ENCODE peak calls at places on chromosomes 2 and 18, in nine cellular contexts. O is foreskin keratinocyte, C is mucosa of descending colon, V is uterus, L is GM12878, I is OCI-LY7, U is nephron progenitor cell, S is left ventricle myocardium inferior, Z is hepatocyte. A is an unnamed sample.

GRCh38 chr2:30334738-30335426 is 103.5 kb downstream of the LBH start:
- DNase-seq in O (no peak), C (no peak), V (no peak), L (peak), I (peak), U (no peak), S (no peak), Z (no peak), A (no peak)

GRCh38 chr18:31954349-31954748 is 11.4 kb upstream of the TRAPPC8 start:
- DNase-seq in O (no peak), C (no peak), V (no peak), L (no peak), I (no peak), U (no peak), S (no peak), Z (peak), A (no peak)

GRCh38 chr2:11871421-11871820 is 125.0 kb downstream of the LPIN1 start:
- DNase-seq in O (no peak), C (no peak), V (no peak), L (no peak), I (no peak), U (no peak), S (no peak), Z (no peak), A (no peak)

GRCh38 chr18:59096098-59096779 is 43.4 kb upstream of the SEC11C start:
- DNase-seq in O (no peak), C (no peak), V (no peak), L (no peak), I (no peak), U (peak), S (no peak), Z (no peak), A (no peak)

GRCh38 chr2:197360744-197361156 is 50.2 kb upstream of the ANKRD44 start:
- DNase-seq in O (peak), C (no peak), V (no peak), L (no peak), I (no peak), U (no peak), S (no peak), Z (no peak), A (no peak)

GRCh38 chr2:23375448-23375847 is 9.5 kb upstream of the KLHL29 start:
- DNase-seq in O (no peak), C (no peak), V (no peak), L (no peak), I (peak), U (no peak), S (no peak), Z (no peak), A (no peak)

GRCh38 chr18:24538421-24539264 is 78.2 kb downstream of the HRH4 start:
- DNase-seq in O (no peak), C (no peak), V (no peak), L (no peak), I (no peak), U (no peak), S (no peak), Z (peak), A (no peak)

GRCh38 chr18:9574473-9575115 is 39.8 kb downstream of the PPP4R1 start:
- DNase-seq in O (no peak), C (no peak), V (no peak), L (no peak), I (no peak), U (no peak), S (no peak), Z (no peak), A (no peak)

GRCh38 chr2:16716944-16717343 is 51.3 kb upstream of the CYRIA start:
- DNase-seq in O (no peak), C (no peak), V (no peak), L (no peak), I (no peak), U (no peak), S (no peak), Z (no peak), A (no peak)

GRCh38 chr18:26309283-26309682 is 83.0 kb downstream of the TAF4B start:
- DNase-seq in O (peak), C (no peak), V (no peak), L (no peak), I (no peak), U (no peak), S (no peak), Z (no peak), A (no peak)

GRCh38 chr2:46939596-46940359 is 24.2 kb upstream of the MCFD2 start:
- DNase-seq in O (no peak), C (no peak), V (no peak), L (no peak), I (no peak), U (no peak), S (no peak), Z (no peak), A (no peak)

GRCh38 chr2:46683541-46683940 is 204.2 kb downstream of the TMEM247 start:
- DNase-seq in O (no peak), C (no peak), V (no peak), L (no peak), I (peak), U (no peak), S (no peak), Z (no peak), A (no peak)

GRCh38 chr2:149019768-149020167 is 18.7 kb upstream of the LYPD6B start:
- DNase-seq in O (no peak), C (no peak), V (no peak), L (peak), I (peak), U (no peak), S (no peak), Z (no peak), A (no peak)

GRCh38 chr18:49019446-49020045 is 68.8 kb upstream of the SMAD7 start:
- DNase-seq in O (peak), C (no peak), V (peak), L (peak), I (no peak), U (no peak), S (no peak), Z (peak), A (no peak)

GRCh38 chr2:226446406-226447001 is 353.1 kb downstream of the IRS1 start:
- DNase-seq in O (no peak), C (no peak), V (no peak), L (no peak), I (no peak), U (no peak), S (no peak), Z (no peak), A (no peak)

GRCh38 chr2:11187083-11187619 is 31.9 kb downstream of the SLC66A3 start:
- DNase-seq in O (no peak), C (no peak), V (no peak), L (no peak), I (no peak), U (no peak), S (no peak), Z (no peak), A (no peak)

GRCh38 chr2:152525277-152525838 is 190.4 kb downstream of the FMNL2 start:
- DNase-seq in O (peak), C (peak), V (no peak), L (no peak), I (no peak), U (no peak), S (no peak), Z (no peak), A (no peak)

GRCh38 chr18:51253476-51253875 is 56.0 kb upstream of the MEX3C start:
- DNase-seq in O (no peak), C (no peak), V (no peak), L (no peak), I (no peak), U (no peak), S (no peak), Z (no peak), A (no peak)

GRCh38 chr18:51250006-51250405 is 52.5 kb upstream of the MEX3C start:
- DNase-seq in O (no peak), C (no peak), V (no peak), L (no peak), I (no peak), U (no peak), S (no peak), Z (no peak), A (no peak)

GRCh38 chr18:51250458-51251024 is 53.1 kb upstream of the MEX3C start:
- DNase-seq in O (no peak), C (no peak), V (no peak), L (no peak), I (no peak), U (no peak), S (no peak), Z (no peak), A (no peak)

GRCh38 chr18:51251625-51252024 is 54.1 kb upstream of the MEX3C start:
- DNase-seq in O (no peak), C (no peak), V (no peak), L (peak), I (peak), U (no peak), S (no peak), Z (no peak), A (no peak)

DNA sequence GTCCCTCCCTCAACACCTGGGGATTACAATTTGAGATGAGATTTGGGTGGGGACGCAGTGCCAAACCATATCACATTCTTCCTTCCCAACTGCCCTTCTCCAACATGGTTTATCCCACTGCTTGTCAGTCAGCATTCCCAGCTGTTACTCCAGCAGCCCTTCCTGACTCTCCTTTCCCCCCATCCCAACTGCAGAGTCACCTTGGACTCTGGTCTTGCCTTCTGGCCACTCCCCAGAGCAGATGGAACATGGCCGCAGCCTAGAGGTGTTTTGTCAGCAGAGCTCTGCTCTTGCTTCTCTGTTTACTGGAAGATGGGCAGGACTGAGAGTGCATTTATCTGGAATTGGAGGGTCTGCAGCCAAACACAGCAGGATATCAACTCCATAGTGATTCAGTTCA is 51.2 kb upstream of the MEX3C start:
- DNase-seq in O (no peak), C (no peak), V (no peak), L (no peak), I (no peak), U (no peak), S (no peak), Z (no peak), A (no peak)
- TF ChIP-seq CTCF in O (no peak), C (no peak), V (no peak), L (no peak), I (no peak), U (no peak), S (no peak), Z (no peak), A (no peak)

GRCh38 chr2:133434962-133435668 is 133.1 kb downstream of the NCKAP5 start:
- DNase-seq in O (peak), C (no peak), V (no peak), L (no peak), I (no peak), U (no peak), S (peak), Z (peak), A (no peak)
- TF ChIP-seq CTCF in O (peak), C (no peak), V (no peak), L (no peak), I (no peak), U (no peak), S (peak), Z (no peak), A (no peak)

GRCh38 chr2:195520671-195521155 is 136.3 kb upstream of the SLC39A10 start:
- DNase-seq in O (no peak), C (no peak), V (no peak), L (no peak), I (no peak), U (no peak), S (no peak), Z (peak), A (no peak)
- TF ChIP-seq CTCF in O (no peak), C (no peak), V (no peak), L (no peak), I (peak), U (no peak), S (no peak), Z (no peak), A (no peak)

GRCh38 chr2:191572319-191572718 is 105.6 kb upstream of the NABP1 start:
- DNase-seq in O (no peak), C (no peak), V (no peak), L (no peak), I (no peak), U (no peak), S (no peak), Z (no peak), A (no peak)

GRCh38 chr2:191569025-191569424 is 108.9 kb upstream of the NABP1 start:
- DNase-seq in O (no peak), C (no peak), V (no peak), L (no peak), I (no peak), U (no peak), S (no peak), Z (no peak), A (no peak)

GRCh38 chr2:191571163-191571769 is 106.7 kb upstream of the NABP1 start:
- DNase-seq in O (peak), C (no peak), V (no peak), L (no peak), I (peak), U (no peak), S (no peak), Z (peak), A (no peak)

GRCh38 chr2:191574232-191574631 is 103.7 kb upstream of the NABP1 start:
- DNase-seq in O (peak), C (no peak), V (no peak), L (no peak), I (no peak), U (no peak), S (no peak), Z (no peak), A (no peak)

DNA sequence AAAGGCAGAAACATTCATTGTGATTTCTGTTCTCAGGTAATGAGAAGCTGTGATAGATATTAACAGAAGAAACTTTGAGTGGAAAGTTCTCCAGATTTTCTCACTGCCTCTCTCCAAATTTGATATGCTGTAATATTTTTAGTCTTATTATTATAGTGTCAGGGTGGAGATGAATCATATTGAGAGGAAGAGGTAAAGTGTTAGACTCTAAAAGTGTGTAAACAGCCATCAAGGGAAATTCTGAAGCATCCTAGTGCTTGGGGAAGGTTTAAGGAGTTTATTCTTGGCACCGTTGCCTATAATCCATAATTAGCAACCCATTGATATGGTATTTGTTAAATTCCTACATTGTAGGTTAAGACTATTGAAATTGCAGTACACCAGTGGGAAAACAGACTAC is 104.7 kb upstream of the NABP1 start:
- DNase-seq in O (no peak), C (no peak), V (no peak), L (no peak), I (no peak), U (no peak), S (no peak), Z (no peak), A (no peak)
- TF ChIP-seq CTCF in O (no peak), C (no peak), V (no peak), L (no peak), I (no peak), U (no peak), S (no peak), Z (no peak), A (no peak)

GRCh38 chr2:56123538-56123937 is 60.3 kb upstream of the CCDC85A start:
- DNase-seq in O (no peak), C (no peak), V (no peak), L (no peak), I (no peak), U (no peak), S (no peak), Z (no peak), A (no peak)

GRCh38 chr2:56121995-56122394 is 61.8 kb upstream of the CCDC85A start:
- DNase-seq in O (no peak), C (no peak), V (no peak), L (no peak), I (no peak), U (no peak), S (no peak), Z (no peak), A (no peak)

GRCh38 chr2:56118474-56118873 is 65.3 kb upstream of the CCDC85A start:
- DNase-seq in O (no peak), C (no peak), V (no peak), L (no peak), I (no peak), U (no peak), S (no peak), Z (no peak), A (no peak)

GRCh38 chr2:56113571-56113970 is 70.2 kb upstream of the CCDC85A start:
- DNase-seq in O (no peak), C (no peak), V (no peak), L (no peak), I (no peak), U (peak), S (no peak), Z (no peak), A (no peak)

DNA sequence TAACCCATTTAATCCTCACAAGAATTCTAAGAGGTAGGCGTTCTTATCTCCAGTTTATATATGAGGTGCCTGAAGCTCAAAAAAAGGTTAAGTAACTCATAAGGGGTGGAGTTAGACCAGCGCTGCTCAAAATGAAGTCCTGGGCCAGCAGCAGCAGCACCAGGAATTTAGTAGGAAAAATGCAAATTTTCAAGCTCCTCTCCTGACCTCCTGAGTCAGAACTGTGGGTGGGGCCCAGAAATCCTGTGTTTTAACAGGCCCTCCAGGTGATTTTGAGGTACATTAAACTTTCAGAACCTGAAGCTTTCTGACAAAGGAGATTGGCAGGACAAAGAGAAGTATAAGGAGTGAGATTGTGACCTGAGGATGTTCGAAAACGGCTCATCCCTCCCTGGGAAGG is 66.0 kb upstream of the CCDC85A start:
- DNase-seq in O (peak), C (no peak), V (no peak), L (no peak), I (no peak), U (no peak), S (no peak), Z (no peak), A (no peak)
- TF ChIP-seq CTCF in O (no peak), C (no peak), V (no peak), L (no peak), I (no peak), U (no peak), S (no peak), Z (no peak), A (no peak)

DNA sequence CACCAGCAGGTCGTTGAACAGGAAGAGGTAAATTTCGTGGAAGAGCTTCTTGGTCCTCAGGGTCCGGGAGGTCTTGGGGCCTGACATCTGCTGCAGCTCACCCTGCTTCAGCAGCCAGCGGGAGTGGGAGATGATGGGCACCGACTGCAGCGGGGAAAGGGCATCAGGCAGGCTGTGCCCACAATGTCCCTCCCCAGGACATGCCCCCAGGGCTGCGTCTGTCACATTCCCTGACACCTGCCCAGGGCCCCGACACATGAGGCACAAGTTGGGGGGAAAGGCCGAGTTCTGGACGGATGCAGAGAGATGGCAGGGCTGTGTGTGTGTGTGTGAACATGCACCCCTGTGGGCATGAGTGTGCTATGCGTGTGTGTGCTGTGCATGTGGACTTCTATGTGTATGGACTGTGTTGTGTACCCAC is 13.9 kb downstream of the SNORC start:
- DNase-seq in O (no peak), C (no peak), V (no peak), L (no peak), I (no peak), U (no peak), S (peak), Z (no peak), A (no peak)
- TF ChIP-seq CTCF in O (no peak), C (no peak), V (no peak), L (no peak), I (no peak), U (no peak), S (no peak), Z (no peak), A (no peak)

DNA sequence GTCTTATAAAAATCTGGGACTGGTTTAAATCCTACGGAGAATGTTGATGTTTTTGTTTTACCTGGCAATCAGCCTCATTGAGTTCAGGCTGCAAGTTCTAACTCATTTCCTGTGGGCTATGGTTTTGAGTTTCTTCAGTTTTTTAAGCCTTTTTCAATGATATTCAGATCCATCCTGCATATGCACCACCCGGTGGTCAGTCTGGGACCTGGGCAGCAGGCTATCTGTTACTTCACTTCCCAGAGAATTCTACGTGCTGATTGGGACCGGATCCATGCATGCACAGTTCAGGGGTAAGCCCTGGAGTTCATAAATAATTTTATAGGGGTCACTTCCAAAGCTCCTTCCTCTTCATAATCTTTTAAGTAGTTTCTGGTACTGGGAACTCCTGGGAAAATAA is 339.2 kb upstream of the HNRNPA3 start:
- DNase-seq in O (no peak), C (no peak), V (no peak), L (no peak), I (no peak), U (no peak), S (no peak), Z (no peak), A (no peak)
- TF ChIP-seq CTCF in O (no peak), C (no peak), V (no peak), L (no peak), I (no peak), U (no peak), S (no peak), Z (no peak), A (peak)

DNA sequence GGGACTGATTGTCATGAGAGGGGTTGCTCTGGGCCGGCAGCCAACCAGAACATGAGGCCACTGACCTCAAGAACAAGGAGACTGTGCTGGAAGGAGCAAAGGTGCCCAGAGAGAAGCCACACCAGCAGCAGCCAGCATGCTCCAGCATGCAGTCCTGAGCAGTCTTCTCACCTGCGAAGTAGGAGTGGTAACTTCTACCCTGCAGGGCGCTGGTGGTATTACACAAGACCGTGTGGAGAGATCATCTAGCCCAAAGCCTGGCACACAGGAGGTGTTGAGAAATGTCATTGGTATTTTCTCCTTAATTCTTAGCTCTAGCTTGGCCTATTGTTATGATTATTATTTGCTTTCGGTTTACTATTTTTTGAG is 132.7 kb downstream of the TSN start:
- DNase-seq in O (peak), C (no peak), V (no peak), L (no peak), I (peak), U (peak), S (no peak), Z (no peak), A (no peak)
- TF ChIP-seq CTCF in O (peak), C (peak), V (no peak), L (peak), I (peak), U (peak), S (peak), Z (peak), A (peak)